ENCODE peak calls at places on chromosomes 5 and 9, in five cellular contexts. D is heart right ventricle, U is neural progenitor cell, S is tibial artery, K is NT2/D1. J is an unnamed sample.

GRCh38 chr5:93411716-93412115 is 169.3 kb downstream of the NR2F1-AS1 start:
- DNase-seq in D (no peak), U (no peak), S (no peak), K (no peak), J (no peak)

GRCh38 chr5:84016090-84016489 is 295.4 kb upstream of the HAPLN1 start:
- DNase-seq in D (no peak), U (no peak), S (no peak), K (no peak), J (no peak)

GRCh38 chr5:178378527-178379484 is 146.2 kb upstream of the PHYKPL start:
- DNase-seq in D (no peak), U (no peak), S (no peak), K (no peak), J (no peak)

GRCh38 chr9:136644593-136645342 is 17.9 kb upstream of the EGFL7 start:
- DNase-seq in D (peak; percentile 81), U (peak; percentile 82), S (peak; percentile 71), K (no peak), J (peak; percentile 64)

GRCh38 chr9:70315389-70315788 is 56.6 kb downstream of the SMC5 start:
- DNase-seq in D (no peak), U (no peak), S (no peak), K (no peak), J (peak; percentile 17)

GRCh38 chr9:98565152-98566135 is 143.3 kb downstream of the GABBR2 start:
- DNase-seq in D (no peak), U (no peak), S (no peak), K (no peak), J (no peak)

GRCh38 chr9:14822666-14823065 is 87.6 kb downstream of the FREM1 start:
- DNase-seq in D (no peak), U (no peak), S (no peak), K (no peak), J (no peak)

GRCh38 chr9:132602207-132602606 is 19.8 kb downstream of the BARHL1 start:
- DNase-seq in D (no peak), U (no peak), S (no peak), K (no peak), J (no peak)

GRCh38 chr5:74767579-74767913 is 497 bp downstream of the NSA2 start:
- DNase-seq in D (peak; percentile 7), U (peak; percentile 63), S (no peak), K (no peak), J (peak; percentile 59)

GRCh38 chr9:134585746-134586706 is 55.6 kb upstream of the COL5A1 start:
- DNase-seq in D (no peak), U (no peak), S (no peak), K (no peak), J (peak; percentile 48)

GRCh38 chr5:3905031-3905430 is 309.4 kb downstream of the IRX1 start:
- DNase-seq in D (no peak), U (no peak), S (no peak), K (no peak), J (no peak)

GRCh38 chr5:167653645-167654106 is 637.8 kb upstream of the WWC1 start:
- DNase-seq in D (no peak), U (no peak), S (no peak), K (no peak), J (no peak)

GRCh38 chr5:168273056-168273980 is 18.1 kb upstream of the WWC1 start:
- DNase-seq in D (no peak), U (no peak), S (no peak), K (no peak), J (no peak)

GRCh38 chr5:54807421-54807820 is 178.0 kb downstream of the ESM1 start:
- DNase-seq in D (no peak), U (no peak), S (no peak), K (no peak), J (peak; percentile 90)

GRCh38 chr5:54450542-54450941 is 5.0 kb upstream of the HSPB3 start:
- DNase-seq in D (no peak), U (no peak), S (no peak), K (peak; percentile 36), J (no peak)

GRCh38 chr5:57117601-57118000 is 56.3 kb upstream of the GPBP1 start:
- DNase-seq in D (no peak), U (no peak), S (no peak), K (no peak), J (peak; percentile 2)

GRCh38 chr5:34756781-34757624 is 82.0 kb upstream of the TTC23L start:
- DNase-seq in D (no peak), U (no peak), S (no peak), K (no peak), J (peak; percentile 75)

GRCh38 chr5:173016621-173017046 is 33.1 kb downstream of the ATP6V0E1 start:
- DNase-seq in D (peak; percentile 42), U (no peak), S (peak; percentile 62), K (no peak), J (peak; percentile 87)

GRCh38 chr5:72988769-72989168 is 32.9 kb downstream of the FCHO2 start:
- DNase-seq in D (no peak), U (no peak), S (no peak), K (no peak), J (peak; percentile 58)

GRCh38 chr9:71663216-71663615 is 105.1 kb downstream of the CEMIP2 start:
- DNase-seq in D (peak; percentile 45), U (no peak), S (no peak), K (peak; percentile 64), J (peak; percentile 59)

GRCh38 chr9:93346240-93347112 is 105.0 kb upstream of the FAM120A start:
- DNase-seq in D (peak; percentile 10), U (peak; percentile 80), S (no peak), K (no peak), J (peak; percentile 4)

GRCh38 chr5:142568271-142568995 is 117.5 kb downstream of the FGF1 start:
- DNase-seq in D (peak; percentile 43), U (no peak), S (peak; percentile 23), K (no peak), J (no peak)

GRCh38 chr5:38465045-38465444 is 91.4 kb downstream of the LIFR start:
- DNase-seq in D (no peak), U (no peak), S (no peak), K (no peak), J (no peak)

GRCh38 chr5:3564827-3565560 is 30.6 kb upstream of the IRX1 start:
- DNase-seq in D (no peak), U (peak; percentile 45), S (no peak), K (no peak), J (no peak)

GRCh38 chr9:133558191-133559126 is 24.0 kb downstream of the ADAMTSL2 start:
- DNase-seq in D (peak; percentile 68), U (peak; percentile 52), S (no peak), K (peak; percentile 70), J (peak; percentile 87)

GRCh38 chr9:115615821-115616665 is 498.1 kb upstream of the TNC start:
- DNase-seq in D (no peak), U (no peak), S (no peak), K (no peak), J (peak; percentile 78)

DNA sequence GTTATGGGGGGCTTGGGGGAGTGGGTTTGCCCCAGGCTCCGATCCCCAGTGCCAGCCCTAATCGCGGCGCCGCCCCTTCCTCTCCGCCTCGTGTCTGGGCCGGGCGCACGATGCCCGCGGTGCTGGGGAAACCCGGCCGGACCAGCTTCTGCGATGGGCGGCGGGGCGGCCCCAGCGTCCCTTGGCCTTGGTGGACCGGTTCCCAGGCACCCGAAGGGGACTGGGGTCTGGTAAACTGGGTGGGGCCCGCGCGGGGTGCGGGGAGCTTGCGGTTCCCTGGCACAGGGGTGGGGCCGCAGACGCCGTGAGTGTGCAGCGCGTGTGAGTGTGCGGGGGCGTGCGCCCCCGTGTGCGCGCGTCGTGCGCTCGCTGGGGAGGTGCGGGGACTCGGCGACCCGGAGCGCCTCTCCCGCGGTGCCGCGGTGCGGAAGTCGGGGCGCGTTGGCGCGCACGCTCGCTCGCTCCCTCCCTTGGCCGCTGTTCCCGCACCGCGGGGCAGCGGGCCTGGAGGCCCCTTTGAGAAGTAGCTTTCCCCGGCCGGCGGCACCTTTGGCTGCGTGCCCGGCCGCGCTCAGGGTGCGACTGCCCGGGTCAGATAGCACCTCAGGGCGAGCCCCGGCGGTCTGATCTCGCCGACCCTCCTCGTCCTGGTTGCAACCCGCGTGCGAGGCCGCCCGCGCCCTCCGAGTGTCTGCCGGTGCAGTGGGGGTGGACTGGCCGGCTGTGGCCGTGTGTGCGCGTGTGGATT is 568 bp downstream of the MACIR start:
- DNase-seq in D (peak; percentile 36), U (peak; percentile 79), S (peak; percentile 36), K (peak; percentile 13), J (peak; percentile 17)
- H3K4me1 ChIP-seq in D (peaks cover 46% of the 10 kb centered on the region), U (peaks cover 23% of the 10 kb centered on the region), S (no peaks in the 10 kb centered on the region), K (no peaks in the 10 kb centered on the region), J (peaks cover 2% of the 10 kb centered on the region)

GRCh38 chr5:170327802-170328201 is 30.2 kb upstream of the LCP2 start:
- DNase-seq in D (no peak), U (no peak), S (no peak), K (no peak), J (no peak)
- H3K4me1 ChIP-seq in D (peaks cover 29% of the 10 kb centered on the region), U (peaks cover 8% of the 10 kb centered on the region), S (peaks cover 4% of the 10 kb centered on the region), K (no peaks in the 10 kb centered on the region), J (no peaks in the 10 kb centered on the region)

GRCh38 chr9:88528356-88528755 is 6.6 kb upstream of the NXNL2 start:
- DNase-seq in D (no peak), U (no peak), S (no peak), K (no peak), J (peak; percentile 42)

GRCh38 chr9:88531920-88532319 is 3.1 kb upstream of the NXNL2 start:
- DNase-seq in D (no peak), U (peak; percentile 44), S (no peak), K (no peak), J (no peak)

GRCh38 chr9:88530051-88530450 is 4.9 kb upstream of the NXNL2 start:
- DNase-seq in D (no peak), U (no peak), S (peak; percentile 43), K (no peak), J (peak; percentile 93)

GRCh38 chr9:88527626-88528025 is 7.4 kb upstream of the NXNL2 start:
- DNase-seq in D (no peak), U (no peak), S (no peak), K (no peak), J (no peak)

GRCh38 chr9:88529496-88529895 is 5.5 kb upstream of the NXNL2 start:
- DNase-seq in D (no peak), U (no peak), S (no peak), K (no peak), J (no peak)
- H3K4me1 ChIP-seq in D (no peaks in the 10 kb centered on the region), U (peaks cover 3% of the 10 kb centered on the region), S (peaks cover 23% of the 10 kb centered on the region), K (peaks cover 10% of the 10 kb centered on the region), J (peaks cover 17% of the 10 kb centered on the region)

GRCh38 chr9:117718701-117719100 is 14.5 kb downstream of the TLR4 start:
- DNase-seq in D (no peak), U (no peak), S (no peak), K (no peak), J (no peak)
- H3K4me1 ChIP-seq in D (peaks cover 94% of the 10 kb centered on the region), U (no peaks in the 10 kb centered on the region), S (peaks cover 8% of the 10 kb centered on the region), K (no peaks in the 10 kb centered on the region), J (no peaks in the 10 kb centered on the region)

DNA sequence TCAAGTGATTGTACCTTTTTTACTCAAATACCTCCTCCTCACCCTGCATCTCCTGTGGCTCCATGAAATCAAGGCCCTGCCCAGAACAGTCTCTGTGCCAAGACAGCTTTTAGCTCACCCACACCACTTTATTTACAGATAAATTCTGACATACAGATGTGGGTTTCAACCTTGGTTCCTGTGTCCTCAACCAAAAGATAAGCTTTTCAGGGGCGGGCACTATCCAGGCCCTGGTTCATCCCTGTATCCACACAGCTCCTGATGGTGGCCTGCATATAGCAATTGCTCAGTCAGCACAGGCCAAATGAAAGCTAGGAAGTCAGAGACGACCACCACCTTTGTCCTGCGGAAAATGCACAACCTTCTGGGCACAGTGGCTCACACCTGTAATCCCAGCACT is 8.3 kb downstream of the SHB start:
- DNase-seq in D (no peak), U (no peak), S (no peak), K (no peak), J (no peak)
- H3K4me1 ChIP-seq in D (peaks cover 99% of the 10 kb centered on the region), U (peaks cover 23% of the 10 kb centered on the region), S (peaks cover 27% of the 10 kb centered on the region), K (peaks cover 19% of the 10 kb centered on the region), J (peaks cover 19% of the 10 kb centered on the region)

GRCh38 chr9:112046181-112046580 is 128.9 kb downstream of the SUSD1 start:
- DNase-seq in D (no peak), U (no peak), S (no peak), K (no peak), J (peak; percentile 85)
- H3K4me1 ChIP-seq in D (peaks cover 27% of the 10 kb centered on the region), U (peaks cover 4% of the 10 kb centered on the region), S (peaks cover 12% of the 10 kb centered on the region), K (peaks cover 5% of the 10 kb centered on the region), J (peaks cover 55% of the 10 kb centered on the region)